ENCODE peak calls at places on chromosomes 7 and 10, in six cellular contexts. D is neuronal stem cell, O is IMR-90, V is mesenchymal stem cell, X is H1, A is H9. T is an unnamed sample.
A peak's percentile ranks its signal among the peaks of the same experiment; 100 is the strongest.

GRCh38 chr7:2545746-2546425 is 9.4 kb downstream of the BRAT1 start:
- DNase-seq in D (no peak), O (no peak), V (no peak), X (no peak), A (no peak), T (no peak)

GRCh38 chr10:110500515-110500905 is 2.8 kb downstream of the DUSP5 start:
- DNase-seq in D (no peak), O (peak; percentile 81), V (peak; percentile 94), X (no peak), A (no peak), T (peak; percentile 50)

GRCh38 chr10:4691301-4691700 is 134.7 kb upstream of the AKR1E2 start:
- DNase-seq in D (no peak), O (no peak), V (no peak), X (no peak), A (no peak), T (no peak)

GRCh38 chr10:74967850-74968620 is 141.6 kb downstream of the KAT6B start:
- DNase-seq in D (no peak), O (no peak), V (no peak), X (no peak), A (no peak), T (no peak)

GRCh38 chr10:33116293-33116697 is 158.3 kb upstream of the ITGB1 start:
- DNase-seq in D (peak; percentile 40), O (peak; percentile 83), V (peak; percentile 53), X (no peak), A (peak; percentile 64), T (peak; percentile 18)

GRCh38 chr7:105602325-105603305 is 21.3 kb upstream of the EFCAB10 start:
- DNase-seq in D (no peak), O (peak; percentile 45), V (no peak), X (no peak), A (no peak), T (no peak)

GRCh38 chr10:109259293-109259692 is 664.0 kb downstream of the XPNPEP1 start:
- DNase-seq in D (no peak), O (peak; percentile 78), V (peak; percentile 72), X (no peak), A (no peak), T (no peak)

GRCh38 chr7:24820730-24821044 is 63.4 kb upstream of the GSDME start:
- DNase-seq in D (no peak), O (no peak), V (peak; percentile 93), X (no peak), A (no peak), T (no peak)

GRCh38 chr7:123748171-123748733 is 551 bp downstream of the WASL start:
- DNase-seq in D (peak; percentile 27), O (peak; percentile 28), V (peak; percentile 58), X (no peak), A (peak; percentile 37), T (peak; percentile 62)

GRCh38 chr7:67625257-67625713 is 628.7 kb downstream of the TYW1 start:
- DNase-seq in D (peak; percentile 87), O (peak; percentile 11), V (peak; percentile 4), X (peak; percentile 83), A (peak; percentile 93), T (peak; percentile 51)

GRCh38 chr7:37448057-37448636 is 517 bp downstream of the ELMO1 start:
- DNase-seq in D (no peak), O (no peak), V (no peak), X (no peak), A (peak; percentile 40), T (no peak)

GRCh38 chr7:37448637-37449331 is at the start of gene ELMO1:
- DNase-seq in D (peak; percentile 76), O (peak; percentile 6), V (peak; percentile 70), X (peak; percentile 70), A (peak; percentile 87), T (peak; percentile 83)

GRCh38 chr7:37445064-37445723 is 3.5 kb downstream of the ELMO1 start:
- DNase-seq in D (no peak), O (no peak), V (no peak), X (no peak), A (no peak), T (no peak)

GRCh38 chr7:37445800-37446199 is 2.9 kb downstream of the ELMO1 start:
- DNase-seq in D (no peak), O (no peak), V (no peak), X (no peak), A (no peak), T (peak; percentile 91)

DNA sequence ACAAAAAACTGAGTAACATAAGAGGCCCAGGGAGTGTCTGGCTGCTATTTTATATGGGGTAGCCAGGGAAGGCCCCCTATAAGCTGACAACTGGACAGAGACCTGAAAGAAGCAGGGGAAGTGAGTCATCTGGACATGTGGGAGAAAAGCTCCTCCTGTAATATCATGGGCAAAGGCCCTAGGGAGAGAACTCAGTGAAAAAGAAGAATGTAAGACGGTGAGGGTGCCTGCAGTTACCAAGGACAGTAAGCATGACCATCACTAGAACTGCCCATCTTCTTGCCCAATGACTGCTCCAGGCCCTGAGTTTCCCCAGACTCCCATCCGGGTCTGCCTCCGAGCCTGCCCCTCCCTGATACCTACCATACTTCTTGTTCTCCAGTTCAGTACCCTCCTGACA is 2.3 kb downstream of the ELMO1 start:
- DNase-seq in D (no peak), O (no peak), V (no peak), X (no peak), A (no peak), T (peak; percentile 97)
- H4K91ac ChIP-seq in D (no peak overlapping the region), O (no peak overlapping the region), V (no peak overlapping the region), X (no peak overlapping the region), A (no peak overlapping the region), T (peak overlapping the region; percentile 17)

GRCh38 chr7:49718755-49719154 is 54.7 kb upstream of the VWC2 start:
- DNase-seq in D (no peak), O (no peak), V (no peak), X (no peak), A (no peak), T (no peak)

GRCh38 chr7:49714182-49714581 is 59.3 kb upstream of the VWC2 start:
- DNase-seq in D (no peak), O (no peak), V (no peak), X (no peak), A (no peak), T (no peak)

GRCh38 chr7:49721441-49721840 is 52.0 kb upstream of the VWC2 start:
- DNase-seq in D (no peak), O (no peak), V (no peak), X (no peak), A (no peak), T (no peak)

GRCh38 chr7:49717547-49717946 is 55.9 kb upstream of the VWC2 start:
- DNase-seq in D (no peak), O (no peak), V (no peak), X (no peak), A (no peak), T (no peak)
- H3K27ac ChIP-seq in D (no peak overlapping the region), O (no peak overlapping the region), V (no peak overlapping the region), X (no peak overlapping the region), A (no peak overlapping the region), T (no peak overlapping the region)

GRCh38 chr7:30281263-30281662 is 3.1 kb upstream of the ZNRF2 start:
- DNase-seq in D (no peak), O (no peak), V (no peak), X (no peak), A (peak; percentile 38), T (no peak)

GRCh38 chr7:30282735-30283134 is 1.7 kb upstream of the ZNRF2 start:
- DNase-seq in D (no peak), O (no peak), V (no peak), X (no peak), A (no peak), T (no peak)

GRCh38 chr7:30281791-30282190 is 2.6 kb upstream of the ZNRF2 start:
- DNase-seq in D (no peak), O (no peak), V (no peak), X (no peak), A (no peak), T (no peak)

GRCh38 chr7:30278849-30279505 is 5.4 kb upstream of the ZNRF2 start:
- DNase-seq in D (no peak), O (no peak), V (no peak), X (no peak), A (no peak), T (no peak)

DNA sequence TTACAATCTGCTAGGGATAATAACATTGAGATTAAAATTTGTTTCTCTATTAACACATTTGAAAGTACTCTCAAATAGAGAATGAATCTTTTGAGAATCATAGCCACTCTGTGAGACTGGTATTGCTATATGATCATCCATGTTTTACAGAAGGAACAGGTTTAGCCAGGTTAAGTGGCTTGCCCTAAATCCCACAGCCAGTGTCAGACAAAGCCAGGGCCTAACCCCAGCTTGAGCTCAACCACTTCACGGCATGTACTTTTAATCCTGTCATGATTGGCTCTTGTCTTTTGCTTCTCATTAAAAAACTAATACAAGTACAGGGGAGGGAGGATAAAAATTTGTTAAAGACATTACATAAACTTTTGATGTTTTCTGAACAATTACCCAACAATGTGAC is 3.8 kb upstream of the ZNRF2 start:
- DNase-seq in D (no peak), O (no peak), V (no peak), X (no peak), A (no peak), T (no peak)
- H3K4me2 ChIP-seq in D (no peak overlapping the region), O (no peak overlapping the region), V (no peak overlapping the region), X (no peak overlapping the region), A (no peak overlapping the region), T (no peak overlapping the region)

GRCh38 chr7:37467017-37467416 is 18.4 kb upstream of the ELMO1 start:
- DNase-seq in D (no peak), O (no peak), V (no peak), X (no peak), A (no peak), T (no peak)
- H4K91ac ChIP-seq in D (no peak overlapping the region), O (no peak overlapping the region), V (no peak overlapping the region), X (no peak overlapping the region), A (no peak overlapping the region), T (no peak overlapping the region)

GRCh38 chr7:84057576-84057975 is 137.0 kb downstream of the SEMA3A start:
- DNase-seq in D (no peak), O (no peak), V (no peak), X (no peak), A (no peak), T (no peak)
- H3K27ac ChIP-seq in D (no peak overlapping the region), O (peak overlapping the region; percentile 22), V (peak overlapping the region; percentile 81), X (no peak overlapping the region), A (no peak overlapping the region), T (no peak overlapping the region)